ENCODE peak calls at places on chromosomes 3 and 15, in nine cellular contexts. O is psoas muscle, H is uterus, Q is GM06990, E is coronary artery, M is HFFc6, K is Peyer's patch, A is A549, Y is upper lobe of right lung. P is an unnamed sample.

GRCh38 chr3:57069471-57070010 is 9.1 kb downstream of the SPATA12 start:
- DNase-seq in O (no peak), H (no peak), Q (no peak), E (no peak), M (no peak), K (no peak), A (no peak), Y (no peak), P (no peak)

GRCh38 chr3:108322352-108322751 is 26.0 kb downstream of the HHLA2 start:
- DNase-seq in O (no peak), H (no peak), Q (no peak), E (no peak), M (no peak), K (no peak), A (no peak), Y (no peak), P (no peak)

GRCh38 chr3:149449100-149449654 is 25.3 kb upstream of the TM4SF4 start:
- DNase-seq in O (no peak), H (no peak), Q (no peak), E (no peak), M (no peak), K (no peak), A (no peak), Y (no peak), P (no peak)

GRCh38 chr3:109685084-109686079 is 348.0 kb upstream of the DPPA4 start:
- DNase-seq in O (peak; percentile 67), H (peak; percentile 37), Q (no peak), E (peak; percentile 93), M (peak; percentile 98), K (peak; percentile 20), A (peak; percentile 60), Y (peak; percentile 65), P (peak; percentile 90)

GRCh38 chr15:45449878-45450277 is 71.5 kb upstream of the GATM start:
- DNase-seq in O (no peak), H (no peak), Q (no peak), E (no peak), M (no peak), K (no peak), A (no peak), Y (peak; percentile 89), P (no peak)

GRCh38 chr15:39852237-39852636 is 67.8 kb downstream of the GPR176 start:
- DNase-seq in O (no peak), H (no peak), Q (no peak), E (no peak), M (peak; percentile 54), K (no peak), A (no peak), Y (no peak), P (peak; percentile 77)

GRCh38 chr3:22122567-22122966 is 371.6 kb upstream of the ZNF385D start:
- DNase-seq in O (no peak), H (no peak), Q (no peak), E (no peak), M (no peak), K (no peak), A (no peak), Y (no peak), P (no peak)

GRCh38 chr3:192516850-192517249 is 210.5 kb downstream of the FGF12 start:
- DNase-seq in O (no peak), H (no peak), Q (no peak), E (no peak), M (no peak), K (no peak), A (no peak), Y (no peak), P (no peak)

GRCh38 chr15:38085931-38086562 is 151.6 kb downstream of the TMCO5A start:
- DNase-seq in O (no peak), H (no peak), Q (no peak), E (no peak), M (peak; percentile 63), K (no peak), A (no peak), Y (no peak), P (no peak)

GRCh38 chr15:65580287-65580686 is 30.6 kb downstream of the INTS14 start:
- DNase-seq in O (no peak), H (no peak), Q (no peak), E (no peak), M (peak; percentile 75), K (no peak), A (peak; percentile 50), Y (no peak), P (peak; percentile 31)

GRCh38 chr15:45106002-45106790 is 7.8 kb downstream of the DUOX2 start:
- DNase-seq in O (no peak), H (no peak), Q (no peak), E (peak; percentile 54), M (no peak), K (no peak), A (no peak), Y (peak; percentile 36), P (no peak)

GRCh38 chr15:99729920-99730319 is 3.3 kb downstream of the LYSMD4 start:
- DNase-seq in O (no peak), H (peak; percentile 47), Q (no peak), E (no peak), M (peak; percentile 45), K (no peak), A (no peak), Y (no peak), P (no peak)

GRCh38 chr3:66267031-66267430 is 46.2 kb downstream of the SLC25A26 start:
- DNase-seq in O (no peak), H (no peak), Q (no peak), E (no peak), M (no peak), K (no peak), A (no peak), Y (no peak), P (no peak)

GRCh38 chr15:31016446-31016915 is 25.1 kb upstream of the MTMR10 start:
- DNase-seq in O (no peak), H (no peak), Q (no peak), E (no peak), M (peak; percentile 91), K (no peak), A (no peak), Y (no peak), P (peak; percentile 57)

GRCh38 chr3:17795280-17795679 is 52.8 kb upstream of the TBC1D5 start:
- DNase-seq in O (no peak), H (no peak), Q (no peak), E (no peak), M (no peak), K (no peak), A (no peak), Y (no peak), P (no peak)

GRCh38 chr3:17195192-17195611 is 310.4 kb downstream of the PLCL2 start:
- DNase-seq in O (no peak), H (no peak), Q (peak; percentile 62), E (no peak), M (no peak), K (peak; percentile 37), A (no peak), Y (no peak), P (peak; percentile 42)

GRCh38 chr3:124905093-124905492 is 17.9 kb upstream of the ITGB5 start:
- DNase-seq in O (no peak), H (no peak), Q (no peak), E (no peak), M (no peak), K (no peak), A (no peak), Y (no peak), P (no peak)

GRCh38 chr3:3625461-3626271 is 173.6 kb upstream of the LRRN1 start:
- DNase-seq in O (no peak), H (no peak), Q (no peak), E (no peak), M (no peak), K (no peak), A (no peak), Y (no peak), P (no peak)

GRCh38 chr3:106343841-106344240 is 475.0 kb upstream of the CBLB start:
- DNase-seq in O (no peak), H (no peak), Q (no peak), E (no peak), M (no peak), K (no peak), A (no peak), Y (no peak), P (no peak)

GRCh38 chr3:71211083-71211482 is 372.4 kb downstream of the FOXP1 start:
- DNase-seq in O (peak; percentile 58), H (peak; percentile 21), Q (no peak), E (no peak), M (no peak), K (no peak), A (no peak), Y (no peak), P (no peak)

GRCh38 chr3:29275309-29275708 is 5.6 kb upstream of the RBMS3 start:
- DNase-seq in O (peak; percentile 19), H (peak; percentile 25), Q (no peak), E (no peak), M (peak; percentile 18), K (no peak), A (no peak), Y (no peak), P (peak; percentile 53)

GRCh38 chr15:29225534-29226224 is 43.9 kb downstream of the NSMCE3 start:
- DNase-seq in O (no peak), H (no peak), Q (no peak), E (no peak), M (no peak), K (no peak), A (no peak), Y (no peak), P (no peak)

GRCh38 chr3:185460719-185461350 is 38.0 kb downstream of the TMEM41A start:
- DNase-seq in O (no peak), H (no peak), Q (no peak), E (no peak), M (peak; percentile 20), K (no peak), A (peak; percentile 21), Y (no peak), P (no peak)
- TF ChIP-seq CTCF in O (no peak), H (no peak), Q (peak; percentile 16), E (no peak), M (peak; percentile 80), K (peak; percentile 15), A (peak; percentile 50), Y (peak; percentile 22), P (peak; percentile 33)

GRCh38 chr15:101244039-101244781 is 7.6 kb downstream of the CHSY1 start:
- DNase-seq in O (no peak), H (no peak), Q (no peak), E (no peak), M (peak; percentile 24), K (no peak), A (no peak), Y (no peak), P (no peak)
- TF ChIP-seq CTCF in O (no peak), H (no peak), Q (no peak), E (no peak), M (no peak), K (no peak), A (no peak), Y (no peak), P (no peak)

DNA sequence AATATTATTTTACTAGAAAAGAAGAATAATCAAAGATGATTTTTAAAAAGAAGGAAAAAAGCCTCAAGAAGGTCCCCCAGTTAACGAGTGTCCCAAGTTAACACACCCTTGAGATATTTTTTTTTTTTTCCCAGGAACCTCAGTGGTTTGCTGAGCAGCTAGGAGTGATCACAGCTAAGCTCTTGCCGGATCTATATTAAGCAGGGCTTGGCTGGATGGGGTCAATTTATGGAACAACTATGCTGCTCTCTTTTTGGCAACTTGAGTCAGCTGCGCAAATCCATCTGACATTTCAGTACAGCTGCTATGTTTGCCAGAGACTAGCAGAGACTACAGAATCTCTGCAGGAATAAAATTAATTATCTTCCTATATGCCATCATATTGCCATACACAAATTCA is at the start of gene LMOD3:
- DNase-seq in O (no peak), H (no peak), Q (no peak), E (no peak), M (no peak), K (no peak), A (no peak), Y (no peak), P (no peak)
- TF ChIP-seq CTCF in O (no peak), H (no peak), Q (no peak), E (no peak), M (no peak), K (no peak), A (no peak), Y (no peak), P (no peak)

GRCh38 chr15:73655724-73656123 is 22.5 kb upstream of the NPTN start:
- DNase-seq in O (no peak), H (no peak), Q (no peak), E (no peak), M (no peak), K (no peak), A (no peak), Y (no peak), P (no peak)
- TF ChIP-seq CTCF in O (no peak), H (no peak), Q (no peak), E (no peak), M (no peak), K (no peak), A (no peak), Y (no peak), P (no peak)